ENCODE peak calls at places on chromosomes 4 and X, in eight cellular contexts. A is endodermal cell, M is neuronal stem cell, Y is mammary epithelial cell, X is endothelial cell of umbilical vein, C is kidney, B is mesenchymal stem cell, R is GM23248. G is an unnamed sample.

GRCh38 chr4:142282870-142283431 is 563.1 kb downstream of the INPP4B start:
- DNase-seq in A (peak), M (peak), Y (no peak), X (peak), C (no peak), B (peak), R (peak), G (peak)

GRCh38 chrX:27583976-27584375 is 6.2 kb upstream of the DCAF8L2 start:
- DNase-seq in A (no peak), M (no peak), Y (peak), X (no peak), C (no peak), B (peak), R (no peak), G (peak)

GRCh38 chr4:41384992-41385391 is 128.3 kb downstream of the UCHL1 start:
- DNase-seq in A (no peak), M (no peak), Y (no peak), X (peak), C (peak), B (no peak), R (no peak), G (no peak)

GRCh38 chr4:39514888-39515401 is 12.3 kb downstream of the UGDH start:
- DNase-seq in A (no peak), M (no peak), Y (no peak), X (no peak), C (no peak), B (peak), R (peak), G (peak)

GRCh38 chrX:31314921-31315320 is 243.1 kb upstream of the FTHL17 start:
- DNase-seq in A (no peak), M (no peak), Y (no peak), X (no peak), C (no peak), B (peak), R (no peak), G (no peak)

GRCh38 chrX:12986886-12987285 is 12.0 kb downstream of the TMSB4X start:
- DNase-seq in A (no peak), M (no peak), Y (no peak), X (no peak), C (no peak), B (no peak), R (no peak), G (peak)

GRCh38 chr4:77500801-77501200 is 104.8 kb upstream of the CXCL13 start:
- DNase-seq in A (no peak), M (no peak), Y (no peak), X (no peak), C (no peak), B (no peak), R (no peak), G (peak)

GRCh38 chrX:126165721-126166401 is at the start of gene DCAF12L2:
- DNase-seq in A (peak), M (peak), Y (no peak), X (no peak), C (peak), B (no peak), R (peak), G (no peak)

GRCh38 chr4:141636771-141637460 is 533 bp downstream of the IL15 start:
- DNase-seq in A (peak), M (peak), Y (peak), X (peak), C (peak), B (peak), R (peak), G (peak)

GRCh38 chr4:24793219-24794005 is 2.0 kb upstream of the SOD3 start:
- DNase-seq in A (no peak), M (no peak), Y (peak), X (no peak), C (no peak), B (no peak), R (peak), G (peak)

GRCh38 chr4:182140547-182140946 is 102.7 kb upstream of the TENM3 start:
- DNase-seq in A (peak), M (no peak), Y (no peak), X (no peak), C (peak), B (no peak), R (no peak), G (no peak)

GRCh38 chr4:186240848-186241491 is 13.7 kb downstream of the KLKB1 start:
- DNase-seq in A (no peak), M (no peak), Y (no peak), X (no peak), C (no peak), B (no peak), R (no peak), G (no peak)

GRCh38 chrX:19740744-19741143 is 146.7 kb downstream of the SH3KBP1 start:
- DNase-seq in A (no peak), M (no peak), Y (no peak), X (no peak), C (no peak), B (no peak), R (no peak), G (peak)

GRCh38 chr4:147984778-147985138 is 252.9 kb downstream of the ARHGAP10 start:
- DNase-seq in A (no peak), M (no peak), Y (no peak), X (no peak), C (no peak), B (no peak), R (no peak), G (no peak)

GRCh38 chrX:12563121-12563520 is 228.1 kb upstream of the PRPS2 start:
- DNase-seq in A (no peak), M (no peak), Y (peak), X (no peak), C (no peak), B (no peak), R (no peak), G (peak)

GRCh38 chr4:107950746-107951540 is 19.6 kb downstream of the CYP2U1 start:
- DNase-seq in A (no peak), M (no peak), Y (no peak), X (no peak), C (no peak), B (no peak), R (peak), G (no peak)

GRCh38 chr4:118586357-118586790 is 98.8 kb upstream of the METTL14 start:
- DNase-seq in A (peak), M (no peak), Y (no peak), X (no peak), C (no peak), B (no peak), R (peak), G (no peak)

GRCh38 chr4:163673848-163674702 is 179.6 kb downstream of the TMA16 start:
- DNase-seq in A (no peak), M (no peak), Y (no peak), X (no peak), C (no peak), B (no peak), R (no peak), G (no peak)

GRCh38 chr4:173685761-173686260 is 155.8 kb upstream of the HAND2 start:
- DNase-seq in A (no peak), M (no peak), Y (no peak), X (no peak), C (no peak), B (no peak), R (peak), G (no peak)

GRCh38 chr4:68463796-68464195 is 16.5 kb downstream of the TMPRSS11E start:
- DNase-seq in A (no peak), M (no peak), Y (peak), X (no peak), C (no peak), B (no peak), R (peak), G (peak)

GRCh38 chr4:146998157-146998556 is 52.5 kb upstream of the TTC29 start:
- DNase-seq in A (no peak), M (no peak), Y (peak), X (no peak), C (no peak), B (no peak), R (no peak), G (no peak)

GRCh38 chr4:137968956-137969709 is 273.0 kb downstream of the SLC7A11 start:
- DNase-seq in A (peak), M (no peak), Y (no peak), X (no peak), C (no peak), B (no peak), R (peak), G (no peak)

GRCh38 chr4:61619528-61619927 is 419.4 kb downstream of the ADGRL3 start:
- DNase-seq in A (peak), M (no peak), Y (no peak), X (no peak), C (no peak), B (no peak), R (no peak), G (peak)

GRCh38 chr4:19262467-19262866 is 989.2 kb upstream of the SLIT2 start:
- DNase-seq in A (no peak), M (no peak), Y (no peak), X (peak), C (no peak), B (no peak), R (no peak), G (no peak)

GRCh38 chr4:77001907-77002306 is 52.4 kb downstream of the SEPTIN11 start:
- DNase-seq in A (no peak), M (peak), Y (peak), X (peak), C (no peak), B (peak), R (peak), G (peak)

GRCh38 chr4:25504932-25505636 is 128.0 kb downstream of the ANAPC4 start:
- DNase-seq in A (no peak), M (no peak), Y (no peak), X (no peak), C (peak), B (no peak), R (no peak), G (no peak)

GRCh38 chrX:77087529-77088169 is 359.5 kb upstream of the FGF16 start:
- DNase-seq in A (no peak), M (no peak), Y (no peak), X (peak), C (no peak), B (no peak), R (peak), G (peak)

GRCh38 chrX:15505104-15505503 is 4.5 kb downstream of the BMX start:
- DNase-seq in A (no peak), M (no peak), Y (peak), X (no peak), C (no peak), B (no peak), R (no peak), G (peak)

GRCh38 chrX:129523076-129524055 is at the start of gene SMARCA1:
- DNase-seq in A (peak), M (peak), Y (no peak), X (peak), C (peak), B (peak), R (peak), G (peak)

GRCh38 chr4:15779336-15779735 is 1.2 kb downstream of the CD38 start:
- DNase-seq in A (peak), M (peak), Y (peak), X (peak), C (no peak), B (peak), R (peak), G (peak)

GRCh38 chrX:13212191-13212651 is 107.6 kb downstream of the ATXN3L start:
- DNase-seq in A (no peak), M (no peak), Y (peak), X (peak), C (no peak), B (peak), R (no peak), G (no peak)

GRCh38 chr4:141759796-141760425 is 123.5 kb downstream of the IL15 start:
- DNase-seq in A (no peak), M (no peak), Y (peak), X (peak), C (no peak), B (no peak), R (peak), G (peak)

DNA sequence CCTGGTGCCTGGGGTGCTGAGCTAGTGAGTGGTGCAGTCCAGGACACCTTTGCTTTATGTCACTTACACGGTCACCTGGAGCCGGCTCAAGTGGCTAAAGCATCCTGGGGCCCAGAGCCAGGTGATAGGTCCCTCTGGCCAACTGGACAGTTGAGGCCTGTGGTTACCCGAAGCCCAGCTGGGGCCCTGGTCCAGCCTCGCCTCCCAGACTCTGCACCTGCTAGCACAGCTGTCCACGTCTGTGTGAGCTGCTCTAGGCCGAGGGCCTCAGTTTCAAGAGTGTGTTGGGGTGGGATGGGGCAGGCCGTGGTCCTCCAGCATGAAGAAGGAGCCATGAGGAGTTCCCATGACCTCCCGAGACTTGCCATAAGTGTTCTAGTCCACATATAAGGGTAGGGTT is 7.7 kb upstream of the ADD1 start:
- DNase-seq in A (no peak), M (no peak), Y (no peak), X (no peak), C (peak), B (no peak), R (no peak), G (no peak)
- H3K9ac ChIP-seq in A (no peak), M (no peak), Y (no peak), X (no peak), C (no peak), B (no peak), R (no peak), G (no peak)

GRCh38 chr4:158172196-158172557 is 648 bp downstream of the GASK1B start:
- DNase-seq in A (no peak), M (no peak), Y (peak), X (no peak), C (no peak), B (peak), R (peak), G (peak)
- H3K9ac ChIP-seq in A (no peak), M (no peak), Y (peak), X (peak), C (no peak), B (peak), R (peak), G (peak)

GRCh38 chr4:8110071-8110986 is 48.3 kb downstream of the ABLIM2 start:
- DNase-seq in A (peak), M (peak), Y (peak), X (no peak), C (peak), B (peak), R (peak), G (peak)

GRCh38 chr4:8108991-8109390 is 49.6 kb downstream of the ABLIM2 start:
- DNase-seq in A (no peak), M (no peak), Y (no peak), X (no peak), C (peak), B (no peak), R (no peak), G (no peak)

GRCh38 chr4:8108261-8108660 is 50.4 kb downstream of the ABLIM2 start:
- DNase-seq in A (no peak), M (no peak), Y (no peak), X (no peak), C (peak), B (no peak), R (no peak), G (no peak)

GRCh38 chr4:8107146-8107657 is 51.4 kb downstream of the ABLIM2 start:
- DNase-seq in A (no peak), M (no peak), Y (peak), X (no peak), C (peak), B (no peak), R (no peak), G (no peak)

GRCh38 chr4:8109406-8110065 is 49.1 kb downstream of the ABLIM2 start:
- DNase-seq in A (no peak), M (no peak), Y (no peak), X (no peak), C (peak), B (no peak), R (no peak), G (no peak)
- H3K9ac ChIP-seq in A (no peak), M (no peak), Y (no peak), X (no peak), C (no peak), B (no peak), R (no peak), G (no peak)

DNA sequence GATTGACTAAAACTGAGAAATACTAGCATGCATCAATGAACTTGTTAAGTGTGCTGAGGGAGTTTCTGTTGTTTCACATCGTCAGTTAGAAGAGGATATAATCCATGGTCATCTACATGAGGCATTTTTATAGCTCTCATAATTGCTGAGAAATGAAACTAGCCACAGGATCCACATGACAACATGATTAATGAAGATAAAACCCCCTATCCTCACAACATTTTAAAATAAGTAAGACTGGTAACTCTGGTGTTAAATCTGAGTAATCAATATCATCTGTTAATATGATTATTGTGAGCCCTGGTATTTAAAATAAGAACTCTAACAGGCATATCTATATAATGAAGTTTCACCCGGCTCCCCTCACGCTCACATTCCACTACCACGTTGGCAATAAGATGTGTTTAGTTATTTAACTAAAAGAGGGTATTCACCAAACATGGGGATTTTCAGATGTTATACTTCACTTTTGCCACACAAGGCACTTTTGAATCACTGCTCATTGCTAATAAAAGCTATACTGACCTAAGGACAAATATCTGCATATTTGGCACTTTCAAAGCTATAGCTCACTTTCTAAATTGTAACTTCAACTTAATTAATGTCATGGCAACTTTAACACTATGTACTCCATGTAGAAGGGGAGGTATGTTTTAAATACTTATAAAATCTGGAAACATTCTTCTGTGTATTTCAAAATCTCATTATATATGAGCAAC is 6.7 kb downstream of the UNC5C start:
- DNase-seq in A (no peak), M (no peak), Y (peak), X (no peak), C (no peak), B (peak), R (no peak), G (no peak)
- H3K9ac ChIP-seq in A (no peak), M (no peak), Y (peak), X (no peak), C (no peak), B (no peak), R (no peak), G (no peak)

GRCh38 chrX:39688576-39689373 is 409.0 kb downstream of the BCOR start:
- DNase-seq in A (peak), M (peak), Y (peak), X (peak), C (peak), B (peak), R (peak), G (peak)
- H3K9ac ChIP-seq in A (peak), M (peak), Y (no peak), X (peak), C (no peak), B (no peak), R (peak), G (no peak)

GRCh38 chr4:88705223-88705622 is 7.6 kb upstream of the NAP1L5 start:
- DNase-seq in A (no peak), M (no peak), Y (no peak), X (no peak), C (no peak), B (no peak), R (no peak), G (no peak)

GRCh38 chr4:88702780-88703179 is 5.2 kb upstream of the NAP1L5 start:
- DNase-seq in A (no peak), M (no peak), Y (no peak), X (peak), C (no peak), B (no peak), R (no peak), G (no peak)

GRCh38 chr4:88709989-88710388 is 12.4 kb upstream of the NAP1L5 start:
- DNase-seq in A (no peak), M (no peak), Y (no peak), X (no peak), C (no peak), B (no peak), R (peak), G (no peak)

GRCh38 chr4:88706574-88706973 is 8.9 kb upstream of the NAP1L5 start:
- DNase-seq in A (peak), M (no peak), Y (peak), X (peak), C (peak), B (peak), R (peak), G (peak)

GRCh38 chr4:88705805-88706518 is 8.3 kb upstream of the NAP1L5 start:
- DNase-seq in A (no peak), M (no peak), Y (peak), X (peak), C (no peak), B (peak), R (peak), G (peak)
- H3K9ac ChIP-seq in A (no peak), M (no peak), Y (no peak), X (no peak), C (no peak), B (peak), R (peak), G (no peak)